ENCODE peak calls at places on chromosomes 4 and X, in five cellular contexts. I is brain microvascular endothelial cell; X is nucleus accumbens; D is PC-9; Z is stimulated activated CD8-positive, alpha-beta memory T cell treated with anti-CD3 and anti-CD28 coated beads, Interleukin-15, amount 100 ng/mL, for 24 hours. T is an unnamed sample.

GRCh38 chrX:150635952-150636351 is 57.2 kb upstream of the MTMR1 start:
- DNase-seq in D (peak), X (no peak), I (peak), Z (no peak), T (peak)

GRCh38 chr4:2535386-2536192 is 858 bp upstream of the FAM193A start:
- DNase-seq in Z (peak), I (no peak), X (no peak), D (no peak), T (peak)

GRCh38 chrX:24203072-24203808 is 53.7 kb downstream of the ZFX start:
- DNase-seq in I (no peak), X (no peak), Z (no peak), D (no peak), T (no peak)

GRCh38 chr4:21879187-21879586 is 69.4 kb downstream of the KCNIP4 start:
- DNase-seq in I (peak), X (no peak), D (no peak), Z (no peak), T (peak)

GRCh38 chr4:5220028-5220427 is 168.7 kb downstream of the STK32B start:
- DNase-seq in X (no peak), D (no peak), Z (no peak), I (peak), T (no peak)

GRCh38 chr4:4509521-4509920 is 32.3 kb downstream of the STX18 start:
- DNase-seq in D (no peak), Z (no peak), X (no peak), I (no peak), T (no peak)

GRCh38 chr4:99762728-99763127 is 53.9 kb upstream of the DAPP1 start:
- DNase-seq in D (no peak), I (no peak), Z (no peak), X (no peak), T (no peak)

GRCh38 chr4:8356856-8357255 is 83.7 kb downstream of the ACOX3 start:
- DNase-seq in Z (no peak), X (no peak), D (no peak), I (no peak), T (no peak)

GRCh38 chrX:37776283-37776986 is 3.4 kb upstream of the CYBB start:
- DNase-seq in I (no peak), D (no peak), Z (no peak), X (no peak), T (no peak)

GRCh38 chr4:140856692-140857091 is 100.5 kb upstream of the TBC1D9 start:
- DNase-seq in Z (no peak), I (peak), D (peak), X (no peak), T (peak)

GRCh38 chrX:25013593-25014365 is 2.0 kb downstream of the ARX start:
- DNase-seq in D (no peak), I (no peak), Z (no peak), X (no peak), T (no peak)

GRCh38 chrX:151396042-151396826 is 772 bp upstream of the VMA21 start:
- DNase-seq in D (peak), I (peak), X (no peak), Z (no peak), T (peak)

T was measured in hepatic stellate cell.